ENCODE peak calls at places on chromosomes 4 and X, in four cellular contexts. F, N, B and P are unnamed samples.

GRCh38 chr4:8601086-8601485 is 8.5 kb downstream of the CPZ start:
- DNase-seq in F (no peak), N (no peak), B (no peak), P (no peak)

GRCh38 chr4:88908003-88908402 is 149.0 kb downstream of the FAM13A start:
- DNase-seq in F (no peak), N (no peak), B (peak), P (peak)

GRCh38 chr4:135239964-135240363 is 1038.4 kb upstream of the PABPC4L start:
- DNase-seq in F (no peak), N (no peak), B (no peak), P (no peak)

GRCh38 chrX:111170017-111170416 is 74.0 kb downstream of the PAK3 start:
- DNase-seq in F (no peak), N (no peak), B (peak), P (no peak)

GRCh38 chrX:10039821-10040793 is 72.9 kb downstream of the CLDN34 start:
- DNase-seq in F (no peak), N (no peak), B (no peak), P (no peak)

GRCh38 chr4:183987987-183988392 is 82.9 kb downstream of the STOX2 start:
- DNase-seq in F (peak), N (no peak), B (peak), P (peak)

GRCh38 chr4:24210332-24210902 is 320.6 kb upstream of the PPARGC1A start:
- DNase-seq in F (no peak), N (no peak), B (peak), P (peak)

GRCh38 chrX:127877358-127877757 is 174.8 kb downstream of the ACTRT1 start:
- DNase-seq in F (no peak), N (no peak), B (no peak), P (no peak)

GRCh38 chr4:184740965-184741364 is 7.1 kb upstream of the CENPU start:
- DNase-seq in F (no peak), N (no peak), B (no peak), P (no peak)

GRCh38 chrX:96621811-96622210 is 62.8 kb upstream of the DIAPH2 start:
- DNase-seq in F (no peak), N (no peak), B (peak), P (no peak)

GRCh38 chr4:7781993-7782392 is 157.7 kb downstream of the AFAP1 start:
- DNase-seq in F (no peak), N (no peak), B (no peak), P (no peak)

GRCh38 chrX:63551856-63552255 is 200.7 kb upstream of the SPIN4 start:
- DNase-seq in F (no peak), N (no peak), B (no peak), P (no peak)

GRCh38 chr4:94581766-94582165 is 130.0 kb downstream of the PDLIM5 start:
- DNase-seq in F (no peak), N (no peak), B (no peak), P (no peak)

GRCh38 chr4:54001558-54002365 is 62.6 kb downstream of the CHIC2 start:
- DNase-seq in F (no peak), N (no peak), B (no peak), P (no peak)

GRCh38 chr4:8688041-8688907 is 95.7 kb downstream of the CPZ start:
- DNase-seq in F (peak), N (peak), B (no peak), P (no peak)

GRCh38 chrX:115333446-115333845 is 43.9 kb downstream of the LUZP4 start:
- DNase-seq in F (no peak), N (no peak), B (no peak), P (no peak)

GRCh38 chrX:65706041-65706828 is 38.8 kb downstream of the MSN start:
- DNase-seq in F (no peak), N (peak), B (peak), P (peak)

GRCh38 chrX:72111011-72111708 is 20.6 kb downstream of the RTL5 start:
- DNase-seq in F (no peak), N (no peak), B (no peak), P (no peak)

GRCh38 chrX:71210829-71211228 is 12.2 kb upstream of the GJB1 start:
- DNase-seq in F (no peak), N (no peak), B (peak), P (peak)